ENCODE peak calls at places on chromosomes 3 and 15, in seven cellular contexts. One of them, this sample, is unnamed.

GRCh38 chr15:63815796-63816533 is 17.8 kb downstream of the HERC1 start:
- DNase-seq in NCI-H1105: no peak
- DNase-seq in tibial artery: peak; percentile 33
- DNase-seq in stimulated activated CD4-positive, alpha-beta T cell treated with anti-CD3 and anti-CD28 coated beads, TNF-alpha, amount 100 ng/mL, for 1 hour: no peak
- DNase-seq in head of caudate nucleus: no peak
- DNase-seq in activated CD8-positive, alpha-beta memory T cell treated with anti-CD3 and anti-CD28 coated beads for 48 hours: no peak
- DNase-seq in CD4-positive, CD25-positive, alpha-beta regulatory T cell: no peak
- DNase-seq in this sample: no peak

GRCh38 chr15:36469567-36469966 is 109.9 kb upstream of the CDIN1 start:
- DNase-seq in head of caudate nucleus: peak; percentile 7
- DNase-seq in tibial artery: no peak
- DNase-seq in NCI-H1105: no peak
- DNase-seq in CD4-positive, CD25-positive, alpha-beta regulatory T cell: no peak
- DNase-seq in stimulated activated CD4-positive, alpha-beta T cell treated with anti-CD3 and anti-CD28 coated beads, TNF-alpha, amount 100 ng/mL, for 1 hour: no peak
- DNase-seq in activated CD8-positive, alpha-beta memory T cell treated with anti-CD3 and anti-CD28 coated beads for 48 hours: no peak
- DNase-seq in this sample: no peak

GRCh38 chr15:62706361-62706760 is 336.2 kb upstream of the TPM1 start:
- DNase-seq in CD4-positive, CD25-positive, alpha-beta regulatory T cell: no peak
- DNase-seq in activated CD8-positive, alpha-beta memory T cell treated with anti-CD3 and anti-CD28 coated beads for 48 hours: no peak
- DNase-seq in tibial artery: no peak
- DNase-seq in NCI-H1105: no peak
- DNase-seq in stimulated activated CD4-positive, alpha-beta T cell treated with anti-CD3 and anti-CD28 coated beads, TNF-alpha, amount 100 ng/mL, for 1 hour: no peak
- DNase-seq in head of caudate nucleus: no peak
- DNase-seq in this sample: no peak

GRCh38 chr3:186931487-186932280 is 1.4 kb downstream of the ST6GAL1 start:
- DNase-seq in tibial artery: peak; percentile 41
- DNase-seq in NCI-H1105: peak; percentile 59
- DNase-seq in head of caudate nucleus: peak; percentile 46
- DNase-seq in CD4-positive, CD25-positive, alpha-beta regulatory T cell: peak; percentile 79
- DNase-seq in activated CD8-positive, alpha-beta memory T cell treated with anti-CD3 and anti-CD28 coated beads for 48 hours: no peak
- DNase-seq in stimulated activated CD4-positive, alpha-beta T cell treated with anti-CD3 and anti-CD28 coated beads, TNF-alpha, amount 100 ng/mL, for 1 hour: peak; percentile 31
- DNase-seq in this sample: no peak

GRCh38 chr15:77380033-77380432 is 39.9 kb downstream of the PEAK1 start:
- DNase-seq in activated CD8-positive, alpha-beta memory T cell treated with anti-CD3 and anti-CD28 coated beads for 48 hours: no peak
- DNase-seq in NCI-H1105: no peak
- DNase-seq in CD4-positive, CD25-positive, alpha-beta regulatory T cell: no peak
- DNase-seq in stimulated activated CD4-positive, alpha-beta T cell treated with anti-CD3 and anti-CD28 coated beads, TNF-alpha, amount 100 ng/mL, for 1 hour: no peak
- DNase-seq in head of caudate nucleus: no peak
- DNase-seq in tibial artery: no peak
- DNase-seq in this sample: no peak

GRCh38 chr15:41568350-41569017 is 9.5 kb downstream of the TYRO3 start:
- DNase-seq in activated CD8-positive, alpha-beta memory T cell treated with anti-CD3 and anti-CD28 coated beads for 48 hours: no peak
- DNase-seq in stimulated activated CD4-positive, alpha-beta T cell treated with anti-CD3 and anti-CD28 coated beads, TNF-alpha, amount 100 ng/mL, for 1 hour: no peak
- DNase-seq in head of caudate nucleus: peak; percentile 43
- DNase-seq in NCI-H1105: no peak
- DNase-seq in tibial artery: no peak
- DNase-seq in CD4-positive, CD25-positive, alpha-beta regulatory T cell: no peak
- DNase-seq in this sample: no peak

GRCh38 chr3:11624161-11624560 is 19.6 kb downstream of the VGLL4 start:
- DNase-seq in activated CD8-positive, alpha-beta memory T cell treated with anti-CD3 and anti-CD28 coated beads for 48 hours: no peak
- DNase-seq in tibial artery: no peak
- DNase-seq in head of caudate nucleus: no peak
- DNase-seq in NCI-H1105: no peak
- DNase-seq in stimulated activated CD4-positive, alpha-beta T cell treated with anti-CD3 and anti-CD28 coated beads, TNF-alpha, amount 100 ng/mL, for 1 hour: peak; percentile 9
- DNase-seq in CD4-positive, CD25-positive, alpha-beta regulatory T cell: peak; percentile 80
- DNase-seq in this sample: no peak

GRCh38 chr3:55897573-55898224 is 410.6 kb upstream of the WNT5A start:
- DNase-seq in head of caudate nucleus: no peak
- DNase-seq in stimulated activated CD4-positive, alpha-beta T cell treated with anti-CD3 and anti-CD28 coated beads, TNF-alpha, amount 100 ng/mL, for 1 hour: no peak
- DNase-seq in CD4-positive, CD25-positive, alpha-beta regulatory T cell: no peak
- DNase-seq in tibial artery: no peak
- DNase-seq in activated CD8-positive, alpha-beta memory T cell treated with anti-CD3 and anti-CD28 coated beads for 48 hours: no peak
- DNase-seq in NCI-H1105: no peak
- DNase-seq in this sample: no peak

GRCh38 chr3:188006726-188007393 is 147.1 kb upstream of the LPP start:
- DNase-seq in tibial artery: no peak
- DNase-seq in activated CD8-positive, alpha-beta memory T cell treated with anti-CD3 and anti-CD28 coated beads for 48 hours: no peak
- DNase-seq in NCI-H1105: no peak
- DNase-seq in CD4-positive, CD25-positive, alpha-beta regulatory T cell: no peak
- DNase-seq in head of caudate nucleus: peak; percentile 18
- DNase-seq in stimulated activated CD4-positive, alpha-beta T cell treated with anti-CD3 and anti-CD28 coated beads, TNF-alpha, amount 100 ng/mL, for 1 hour: no peak
- DNase-seq in this sample: no peak

GRCh38 chr3:116102037-116102436 is 343.2 kb downstream of the LSAMP start:
- DNase-seq in head of caudate nucleus: no peak
- DNase-seq in CD4-positive, CD25-positive, alpha-beta regulatory T cell: no peak
- DNase-seq in NCI-H1105: no peak
- DNase-seq in stimulated activated CD4-positive, alpha-beta T cell treated with anti-CD3 and anti-CD28 coated beads, TNF-alpha, amount 100 ng/mL, for 1 hour: no peak
- DNase-seq in activated CD8-positive, alpha-beta memory T cell treated with anti-CD3 and anti-CD28 coated beads for 48 hours: no peak
- DNase-seq in tibial artery: no peak
- DNase-seq in this sample: no peak

GRCh38 chr3:149479621-149480325 is 5.3 kb downstream of the TM4SF4 start:
- DNase-seq in tibial artery: no peak
- DNase-seq in CD4-positive, CD25-positive, alpha-beta regulatory T cell: no peak
- DNase-seq in head of caudate nucleus: no peak
- DNase-seq in stimulated activated CD4-positive, alpha-beta T cell treated with anti-CD3 and anti-CD28 coated beads, TNF-alpha, amount 100 ng/mL, for 1 hour: no peak
- DNase-seq in NCI-H1105: no peak
- DNase-seq in activated CD8-positive, alpha-beta memory T cell treated with anti-CD3 and anti-CD28 coated beads for 48 hours: no peak
- DNase-seq in this sample: no peak

GRCh38 chr15:62648954-62649353 is 393.6 kb upstream of the TPM1 start:
- DNase-seq in CD4-positive, CD25-positive, alpha-beta regulatory T cell: no peak
- DNase-seq in activated CD8-positive, alpha-beta memory T cell treated with anti-CD3 and anti-CD28 coated beads for 48 hours: no peak
- DNase-seq in NCI-H1105: no peak
- DNase-seq in stimulated activated CD4-positive, alpha-beta T cell treated with anti-CD3 and anti-CD28 coated beads, TNF-alpha, amount 100 ng/mL, for 1 hour: no peak
- DNase-seq in tibial artery: no peak
- DNase-seq in head of caudate nucleus: no peak
- DNase-seq in this sample: no peak

GRCh38 chr3:171281256-171281655 is 178.9 kb downstream of the TNIK start:
- DNase-seq in activated CD8-positive, alpha-beta memory T cell treated with anti-CD3 and anti-CD28 coated beads for 48 hours: no peak
- DNase-seq in NCI-H1105: no peak
- DNase-seq in CD4-positive, CD25-positive, alpha-beta regulatory T cell: no peak
- DNase-seq in head of caudate nucleus: no peak
- DNase-seq in stimulated activated CD4-positive, alpha-beta T cell treated with anti-CD3 and anti-CD28 coated beads, TNF-alpha, amount 100 ng/mL, for 1 hour: no peak
- DNase-seq in tibial artery: no peak
- DNase-seq in this sample: no peak

GRCh38 chr15:81258455-81258854 is 61.8 kb downstream of the IL16 start:
- DNase-seq in activated CD8-positive, alpha-beta memory T cell treated with anti-CD3 and anti-CD28 coated beads for 48 hours: no peak
- DNase-seq in tibial artery: no peak
- DNase-seq in stimulated activated CD4-positive, alpha-beta T cell treated with anti-CD3 and anti-CD28 coated beads, TNF-alpha, amount 100 ng/mL, for 1 hour: no peak
- DNase-seq in CD4-positive, CD25-positive, alpha-beta regulatory T cell: no peak
- DNase-seq in head of caudate nucleus: no peak
- DNase-seq in NCI-H1105: no peak
- DNase-seq in this sample: no peak

GRCh38 chr3:127802620-127803019 is 19.7 kb downstream of the MGLL start:
- DNase-seq in NCI-H1105: no peak
- DNase-seq in tibial artery: no peak
- DNase-seq in head of caudate nucleus: no peak
- DNase-seq in activated CD8-positive, alpha-beta memory T cell treated with anti-CD3 and anti-CD28 coated beads for 48 hours: no peak
- DNase-seq in CD4-positive, CD25-positive, alpha-beta regulatory T cell: no peak
- DNase-seq in stimulated activated CD4-positive, alpha-beta T cell treated with anti-CD3 and anti-CD28 coated beads, TNF-alpha, amount 100 ng/mL, for 1 hour: no peak
- DNase-seq in this sample: no peak

GRCh38 chr3:82587174-82587573 is 825.7 kb upstream of the GBE1 start:
- DNase-seq in head of caudate nucleus: no peak
- DNase-seq in stimulated activated CD4-positive, alpha-beta T cell treated with anti-CD3 and anti-CD28 coated beads, TNF-alpha, amount 100 ng/mL, for 1 hour: no peak
- DNase-seq in activated CD8-positive, alpha-beta memory T cell treated with anti-CD3 and anti-CD28 coated beads for 48 hours: no peak
- DNase-seq in CD4-positive, CD25-positive, alpha-beta regulatory T cell: no peak
- DNase-seq in NCI-H1105: no peak
- DNase-seq in tibial artery: no peak
- DNase-seq in this sample: no peak

This sample was measured in tibial nerve.